ENCODE peak calls at places on chromosomes 1 and 21, in five cellular contexts. One of them, this sample, is unnamed.

GRCh38 chr1:25774921-25775774 is 24.8 kb upstream of the SELENON start:
- DNase-seq in GM12878: peak
- DNase-seq in HepG2: no peak
- DNase-seq in K562: no peak
- DNase-seq in H1: no peak
- DNase-seq in this sample: no peak

GRCh38 chr1:24867064-24867870 is 62.8 kb downstream of the RUNX3 start:
- DNase-seq in HepG2: no peak
- DNase-seq in K562: no peak
- DNase-seq in H1: no peak
- DNase-seq in GM12878: no peak
- DNase-seq in this sample: no peak

GRCh38 chr1:207103892-207104373 is at the start of gene C4BPA:
- DNase-seq in H1: no peak
- DNase-seq in HepG2: peak
- DNase-seq in GM12878: no peak
- DNase-seq in K562: no peak
- DNase-seq in this sample: no peak

GRCh38 chr1:59499273-59499955 is 202.5 kb downstream of the FGGY start:
- DNase-seq in GM12878: no peak
- DNase-seq in H1: no peak
- DNase-seq in HepG2: no peak
- DNase-seq in K562: no peak
- DNase-seq in this sample: no peak

GRCh38 chr1:42922687-42923366 is 35.8 kb downstream of the SLC2A1 start:
- DNase-seq in H1: peak
- DNase-seq in K562: peak
- DNase-seq in GM12878: peak
- DNase-seq in HepG2: peak
- DNase-seq in this sample: peak

GRCh38 chr1:176959461-176959860 is 205.1 kb downstream of the ASTN1 start:
- DNase-seq in HepG2: no peak
- DNase-seq in K562: no peak
- DNase-seq in H1: no peak
- DNase-seq in GM12878: no peak
- DNase-seq in this sample: no peak

GRCh38 chr1:154501423-154502065 is 475 bp upstream of the TDRD10 start:
- DNase-seq in GM12878: no peak
- DNase-seq in K562: no peak
- DNase-seq in H1: no peak
- DNase-seq in HepG2: no peak
- DNase-seq in this sample: no peak

GRCh38 chr1:219503549-219503948 is 109.4 kb downstream of the ZC3H11B start:
- DNase-seq in HepG2: no peak
- DNase-seq in H1: no peak
- DNase-seq in K562: no peak
- DNase-seq in GM12878: no peak
- DNase-seq in this sample: no peak

GRCh38 chr1:53327183-53327941 is 508 bp downstream of the LRP8 start:
- DNase-seq in H1: no peak
- DNase-seq in HepG2: peak
- DNase-seq in GM12878: no peak
- DNase-seq in K562: peak
- DNase-seq in this sample: no peak

GRCh38 chr21:15333943-15334342 is 269.1 kb upstream of the NRIP1 start:
- DNase-seq in H1: no peak
- DNase-seq in HepG2: no peak
- DNase-seq in GM12878: no peak
- DNase-seq in K562: no peak
- DNase-seq in this sample: no peak

GRCh38 chr1:7549693-7550161 is 221.4 kb upstream of the VAMP3 start:
- DNase-seq in HepG2: no peak
- DNase-seq in GM12878: no peak
- DNase-seq in H1: no peak
- DNase-seq in K562: no peak
- DNase-seq in this sample: no peak

GRCh38 chr1:87243573-87243972 is 85.1 kb upstream of the LMO4 start:
- DNase-seq in HepG2: no peak
- DNase-seq in GM12878: no peak
- DNase-seq in K562: no peak
- DNase-seq in H1: no peak
- DNase-seq in this sample: no peak

GRCh38 chr1:115727706-115728249 is 40.7 kb downstream of the CASQ2 start:
- DNase-seq in H1: no peak
- DNase-seq in HepG2: peak
- DNase-seq in GM12878: no peak
- DNase-seq in K562: no peak
- DNase-seq in this sample: no peak

GRCh38 chr1:233635765-233636502 is 22.0 kb downstream of the KCNK1 start:
- DNase-seq in GM12878: no peak
- DNase-seq in H1: no peak
- DNase-seq in HepG2: no peak
- DNase-seq in K562: peak
- DNase-seq in this sample: peak

GRCh38 chr1:83583351-83584014 is 415.4 kb downstream of the TTLL7 start:
- DNase-seq in GM12878: no peak
- DNase-seq in H1: no peak
- DNase-seq in K562: no peak
- DNase-seq in HepG2: no peak
- DNase-seq in this sample: no peak

GRCh38 chr1:154304664-154305337 is 16.1 kb upstream of the AQP10 start:
- DNase-seq in K562: no peak
- DNase-seq in GM12878: no peak
- DNase-seq in HepG2: peak
- DNase-seq in H1: no peak
- DNase-seq in this sample: no peak

GRCh38 chr1:3530931-3531818 is 76.7 kb downstream of the ARHGEF16 start:
- DNase-seq in HepG2: peak
- DNase-seq in H1: peak
- DNase-seq in K562: peak
- DNase-seq in GM12878: no peak
- DNase-seq in this sample: peak

GRCh38 chr1:153578490-153578889 is 12.8 kb upstream of the S100A2 start:
- DNase-seq in H1: no peak
- DNase-seq in HepG2: no peak
- DNase-seq in GM12878: no peak
- DNase-seq in K562: no peak
- DNase-seq in this sample: no peak

GRCh38 chr1:50106095-50106761 is 2.5 kb upstream of the ELAVL4 start:
- DNase-seq in GM12878: no peak
- DNase-seq in K562: no peak
- DNase-seq in H1: no peak
- DNase-seq in HepG2: no peak
- DNase-seq in this sample: no peak

GRCh38 chr21:41168391-41169257 is 664 bp downstream of the BACE2 start:
- DNase-seq in GM12878: no peak
- DNase-seq in K562: no peak
- DNase-seq in H1: no peak
- DNase-seq in HepG2: no peak
- DNase-seq in this sample: no peak

GRCh38 chr1:218711884-218712674 is 366.9 kb downstream of the TGFB2 start:
- DNase-seq in GM12878: no peak
- DNase-seq in H1: no peak
- DNase-seq in K562: no peak
- DNase-seq in HepG2: no peak
- DNase-seq in this sample: no peak

GRCh38 chr1:154422521-154422920 is 17.4 kb downstream of the IL6R start:
- DNase-seq in K562: no peak
- DNase-seq in H1: no peak
- DNase-seq in GM12878: no peak
- DNase-seq in HepG2: no peak
- DNase-seq in this sample: no peak

GRCh38 chr1:44723064-44723463 is 7.9 kb downstream of the RNU5D-1 start:
- DNase-seq in HepG2: no peak
- DNase-seq in H1: no peak
- DNase-seq in K562: no peak
- DNase-seq in GM12878: no peak
- DNase-seq in this sample: no peak

GRCh38 chr1:44719318-44719717 is 11.7 kb downstream of the RNU5D-1 start:
- DNase-seq in GM12878: no peak
- DNase-seq in HepG2: no peak
- DNase-seq in K562: no peak
- DNase-seq in H1: no peak
- DNase-seq in this sample: no peak

GRCh38 chr1:44720281-44720680 is 10.7 kb downstream of the RNU5D-1 start:
- DNase-seq in GM12878: no peak
- DNase-seq in K562: no peak
- DNase-seq in HepG2: no peak
- DNase-seq in H1: no peak
- DNase-seq in this sample: no peak

GRCh38 chr1:44723496-44724407 is 7.2 kb downstream of the RNU5D-1 start:
- DNase-seq in H1: no peak
- DNase-seq in GM12878: peak
- DNase-seq in K562: no peak
- DNase-seq in HepG2: no peak
- DNase-seq in this sample: no peak

GRCh38 chr1:44721521-44722361 is 9.2 kb downstream of the RNU5D-1 start:
- DNase-seq in K562: peak
- DNase-seq in HepG2: peak
- DNase-seq in GM12878: peak
- DNase-seq in H1: no peak
- DNase-seq in this sample: peak
- TF ChIP-seq POLR2AphosphoS5 in K562: peak
- TF ChIP-seq POLR2AphosphoS5 in HepG2: peak
- TF ChIP-seq POLR2AphosphoS5 in GM12878: peak
- TF ChIP-seq POLR2AphosphoS5 in H1: peak
- TF ChIP-seq POLR2AphosphoS5 in this sample: peak

GRCh38 chr21:46392921-46393320 is 65.8 kb upstream of the DIP2A start:
- DNase-seq in HepG2: no peak
- DNase-seq in K562: no peak
- DNase-seq in H1: no peak
- DNase-seq in GM12878: no peak
- DNase-seq in this sample: no peak

GRCh38 chr21:46390603-46391545 is 66.9 kb downstream of the PCNT start:
- DNase-seq in K562: no peak
- DNase-seq in H1: no peak
- DNase-seq in HepG2: no peak
- DNase-seq in GM12878: no peak
- DNase-seq in this sample: no peak

GRCh38 chr21:46393451-46393940 is 65.2 kb upstream of the DIP2A start:
- DNase-seq in H1: no peak
- DNase-seq in K562: peak
- DNase-seq in GM12878: no peak
- DNase-seq in HepG2: peak
- DNase-seq in this sample: no peak

GRCh38 chr21:46393941-46394818 is 64.5 kb upstream of the DIP2A start:
- DNase-seq in K562: no peak
- DNase-seq in H1: no peak
- DNase-seq in HepG2: peak
- DNase-seq in GM12878: no peak
- DNase-seq in this sample: no peak

DNA sequence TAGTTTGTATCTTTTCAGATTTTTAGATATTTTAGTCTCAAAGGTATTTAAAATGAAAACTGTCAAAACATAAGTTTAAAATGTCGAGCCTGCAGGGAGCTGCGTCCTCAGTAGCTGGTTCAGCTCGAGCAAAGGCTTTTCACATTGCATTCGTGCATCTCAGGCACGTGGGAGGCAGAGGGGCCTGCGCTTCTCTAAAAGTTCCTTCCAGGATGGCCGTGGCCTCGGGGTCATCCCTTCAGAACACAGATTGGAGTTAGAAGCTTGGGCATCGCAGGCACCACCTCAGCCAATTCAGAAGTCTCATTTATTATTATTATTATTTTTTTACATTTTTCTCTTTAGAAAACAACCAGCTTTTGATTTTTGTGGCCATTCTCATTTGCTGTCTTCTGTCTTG is 66.9 kb upstream of the DIP2A start:
- DNase-seq in HepG2: no peak
- DNase-seq in GM12878: no peak
- DNase-seq in K562: no peak
- DNase-seq in H1: no peak
- DNase-seq in this sample: no peak
- TF ChIP-seq SP1 in HepG2: no peak
- TF ChIP-seq SP1 in GM12878: no peak
- TF ChIP-seq SP1 in K562: no peak
- TF ChIP-seq SP1 in H1: no peak
- TF ChIP-seq SP1 in this sample: no peak

GRCh38 chr1:204649756-204650155 is 35.8 kb downstream of the LRRN2 start:
- DNase-seq in K562: no peak
- DNase-seq in H1: no peak
- DNase-seq in GM12878: no peak
- DNase-seq in HepG2: no peak
- DNase-seq in this sample: no peak

GRCh38 chr1:204650911-204651570 is 34.5 kb downstream of the LRRN2 start:
- DNase-seq in K562: no peak
- DNase-seq in GM12878: no peak
- DNase-seq in H1: no peak
- DNase-seq in HepG2: no peak
- DNase-seq in this sample: no peak

GRCh38 chr1:204653590-204654340 is 31.8 kb downstream of the LRRN2 start:
- DNase-seq in GM12878: no peak
- DNase-seq in HepG2: no peak
- DNase-seq in H1: no peak
- DNase-seq in K562: no peak
- DNase-seq in this sample: no peak

GRCh38 chr1:204651843-204652421 is 33.6 kb downstream of the LRRN2 start:
- DNase-seq in GM12878: no peak
- DNase-seq in K562: no peak
- DNase-seq in HepG2: no peak
- DNase-seq in H1: peak
- DNase-seq in this sample: no peak

DNA sequence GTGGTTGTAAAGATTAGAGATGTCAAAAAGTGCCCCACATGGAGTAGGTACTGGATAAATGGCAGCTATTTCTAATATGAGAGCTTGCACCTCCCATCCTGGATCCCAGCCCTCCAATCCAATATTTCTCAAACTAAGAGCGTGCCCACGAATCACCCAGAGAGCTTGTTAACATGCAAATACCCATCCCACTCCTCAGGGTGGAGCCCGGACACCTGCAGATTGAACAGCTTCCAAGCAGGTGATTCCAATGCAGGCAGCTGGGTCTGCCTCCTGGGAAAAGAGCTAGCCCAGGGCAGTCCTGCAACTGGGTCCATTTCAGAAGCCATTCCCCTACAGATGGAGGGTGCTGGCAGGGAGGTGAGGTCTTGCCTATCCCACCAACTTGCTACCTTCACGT is 33.0 kb downstream of the LRRN2 start:
- DNase-seq in K562: no peak
- DNase-seq in H1: no peak
- DNase-seq in HepG2: no peak
- DNase-seq in GM12878: no peak
- DNase-seq in this sample: no peak
- TF ChIP-seq EZH2 in K562: no peak
- TF ChIP-seq EZH2 in H1: no peak
- TF ChIP-seq EZH2 in HepG2: no peak
- TF ChIP-seq EZH2 in GM12878: no peak
- TF ChIP-seq EZH2 in this sample: no peak

GRCh38 chr1:202007703-202008489 is 2.5 kb upstream of the ELF3 start:
- DNase-seq in H1: peak
- DNase-seq in HepG2: no peak
- DNase-seq in GM12878: no peak
- DNase-seq in K562: peak
- DNase-seq in this sample: peak
- TF ChIP-seq POLR2AphosphoS5 in H1: no peak
- TF ChIP-seq POLR2AphosphoS5 in HepG2: no peak
- TF ChIP-seq POLR2AphosphoS5 in GM12878: no peak
- TF ChIP-seq POLR2AphosphoS5 in K562: peak
- TF ChIP-seq POLR2AphosphoS5 in this sample: peak

GRCh38 chr1:167734841-167735240 is 13.1 kb downstream of the MPZL1 start:
- DNase-seq in K562: no peak
- DNase-seq in H1: no peak
- DNase-seq in HepG2: no peak
- DNase-seq in GM12878: no peak
- DNase-seq in this sample: no peak
- TF ChIP-seq SP1 in K562: no peak
- TF ChIP-seq SP1 in H1: no peak
- TF ChIP-seq SP1 in HepG2: no peak
- TF ChIP-seq SP1 in GM12878: no peak
- TF ChIP-seq SP1 in this sample: no peak

This sample was measured in HCT116.